ENCODE peak calls at places on chromosomes 5 and 9, in four cellular contexts. B is neural progenitor cell, G is smooth muscle cell of the brain vasculature, P is brain microvascular endothelial cell. Z is an unnamed sample.

GRCh38 chr5:154276932-154277331 is 86.4 kb downstream of the GALNT10 start:
- DNase-seq in B (no peak), G (peak), P (peak), Z (no peak)

GRCh38 chr5:132486318-132487094 is 4.1 kb downstream of the IRF1 start:
- DNase-seq in B (no peak), G (no peak), P (no peak), Z (no peak)

GRCh38 chr9:26746357-26747072 is 146.1 kb downstream of the CAAP1 start:
- DNase-seq in B (no peak), G (no peak), P (peak), Z (no peak)

GRCh38 chr9:124022201-124023121 is 10.9 kb downstream of the LHX2 start:
- DNase-seq in B (peak), G (no peak), P (no peak), Z (no peak)

GRCh38 chr5:36252722-36253340 is 11.1 kb upstream of the NADK2 start:
- DNase-seq in B (no peak), G (peak), P (no peak), Z (no peak)

GRCh38 chr9:121837113-121838010 is 185.9 kb downstream of the DAB2IP start:
- DNase-seq in B (no peak), G (no peak), P (no peak), Z (no peak)

GRCh38 chr5:1172007-1172581 is 29.3 kb upstream of the SLC6A19 start:
- DNase-seq in B (no peak), G (no peak), P (no peak), Z (no peak)

GRCh38 chr9:131273146-131273545 is 3.2 kb downstream of the FAM78A start:
- DNase-seq in B (no peak), G (no peak), P (no peak), Z (no peak)

GRCh38 chr9:133463234-133463863 is 3.6 kb downstream of the CACFD1 start:
- DNase-seq in B (peak), G (no peak), P (no peak), Z (no peak)

GRCh38 chr9:116806075-116806474 is 119.0 kb downstream of the TRIM32 start:
- DNase-seq in B (peak), G (no peak), P (peak), Z (no peak)

GRCh38 chr5:111748304-111748763 is 8.7 kb downstream of the NREP start:
- DNase-seq in B (no peak), G (peak), P (peak), Z (peak)

GRCh38 chr9:136088481-136088938 is 6.6 kb downstream of the NACC2 start:
- DNase-seq in B (peak), G (no peak), P (no peak), Z (no peak)

GRCh38 chr9:110830495-110830894 is 161.9 kb downstream of the MUSK start:
- DNase-seq in B (no peak), G (no peak), P (no peak), Z (no peak)

Z was measured in pulmonary artery endothelial cell.